ENCODE peak calls at places on chromosome 9, in seven cellular contexts. T is gastrocnemius medialis, L is adrenal gland, N is H1, F is HCT116, S is uterus, O is IMR-90. Z is an unnamed sample.

GRCh38 chr9:14030350-14030823 is 283.6 kb downstream of the NFIB start:
- DNase-seq in T (peak; percentile 43), L (no peak), N (no peak), F (no peak), S (no peak), O (peak; percentile 66), Z (peak; percentile 51)

GRCh38 chr9:109179801-109180523 is 12.9 kb upstream of the FRRS1L start:
- DNase-seq in T (no peak), L (no peak), N (no peak), F (no peak), S (no peak), O (no peak), Z (peak; percentile 70)

GRCh38 chr9:13485068-13485596 is 205.6 kb upstream of the MPDZ start:
- DNase-seq in T (peak; percentile 79), L (peak; percentile 34), N (no peak), F (no peak), S (peak; percentile 75), O (peak; percentile 31), Z (no peak)

GRCh38 chr9:129125478-129125877 is 14.3 kb downstream of the PTPA start:
- DNase-seq in T (no peak), L (no peak), N (no peak), F (peak; percentile 46), S (no peak), O (peak; percentile 91), Z (no peak)

GRCh38 chr9:133953976-133954709 is 38.0 kb downstream of the VAV2 start:
- DNase-seq in T (no peak), L (no peak), N (no peak), F (no peak), S (no peak), O (no peak), Z (no peak)

GRCh38 chr9:124037790-124038189 is 26.2 kb downstream of the LHX2 start:
- DNase-seq in T (no peak), L (no peak), N (no peak), F (peak; percentile 38), S (no peak), O (no peak), Z (no peak)

GRCh38 chr9:79829566-79830347 is 258.0 kb downstream of the TLE4 start:
- DNase-seq in T (no peak), L (no peak), N (no peak), F (no peak), S (no peak), O (no peak), Z (no peak)

GRCh38 chr9:34520096-34520495 is 2.7 kb downstream of the ENHO start:
- DNase-seq in T (no peak), L (no peak), N (no peak), F (no peak), S (no peak), O (no peak), Z (no peak)

GRCh38 chr9:26132913-26133312 is 454.7 kb upstream of the TUSC1 start:
- DNase-seq in T (no peak), L (no peak), N (no peak), F (no peak), S (no peak), O (no peak), Z (no peak)

GRCh38 chr9:17322882-17323864 is 188.3 kb downstream of the CNTLN start:
- DNase-seq in T (no peak), L (no peak), N (no peak), F (no peak), S (no peak), O (no peak), Z (no peak)

GRCh38 chr9:100108572-100108971 is 9.5 kb downstream of the INVS start:
- DNase-seq in T (no peak), L (no peak), N (no peak), F (no peak), S (no peak), O (no peak), Z (no peak)

GRCh38 chr9:14358523-14358922 is 44.6 kb upstream of the NFIB start:
- DNase-seq in T (no peak), L (no peak), N (no peak), F (no peak), S (no peak), O (peak; percentile 21), Z (no peak)

GRCh38 chr9:63817622-63818518 is 1467.1 kb downstream of the FOXD4L5 start:
- DNase-seq in T (no peak), L (peak; percentile 43), N (no peak), F (no peak), S (peak; percentile 31), O (peak; percentile 8), Z (peak; percentile 72)
- TF ChIP-seq POLR2A in T (no peak), L (no peak), N (no peak), F (no peak), S (no peak), O (no peak), Z (no peak)

DNA sequence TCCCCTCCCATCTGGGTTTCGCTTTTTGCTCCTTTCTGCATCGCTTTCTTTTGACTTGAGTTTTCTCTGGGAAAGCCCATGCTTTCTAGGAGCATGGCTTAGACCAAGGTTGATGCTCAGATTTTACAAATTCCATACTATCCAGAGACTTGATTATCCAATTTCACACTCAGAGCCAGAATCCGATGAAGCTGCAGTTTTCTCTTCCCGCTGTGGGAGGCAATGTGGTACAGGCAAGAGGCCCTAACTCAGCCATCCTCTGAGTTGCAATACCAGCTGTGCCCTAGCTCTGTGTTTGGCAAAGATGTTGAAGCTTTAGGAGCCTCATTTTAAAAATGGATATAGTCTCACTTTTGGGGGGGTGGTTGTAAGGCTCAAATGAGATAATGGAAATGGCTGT is 85.1 kb downstream of the BRINP1 start:
- DNase-seq in T (no peak), L (no peak), N (no peak), F (no peak), S (no peak), O (no peak), Z (no peak)
- TF ChIP-seq CTCF in T (no peak), L (no peak), N (peak; percentile 54), F (no peak), S (no peak), O (no peak), Z (no peak)

GRCh38 chr9:70480405-70480980 is 66.0 kb upstream of the KLF9 start:
- DNase-seq in T (peak; percentile 92), L (peak; percentile 79), N (no peak), F (no peak), S (peak; percentile 86), O (peak; percentile 90), Z (peak; percentile 97)
- H3K4me3 ChIP-seq in T (peak overlapping the region; percentile 45), L (peak overlapping the region; percentile 5), N (no peak overlapping the region), F (no peak overlapping the region), S (no peak overlapping the region), O (no peak overlapping the region), Z (no peak overlapping the region)

GRCh38 chr9:132768932-132769894 is 98.9 kb downstream of the GTF3C4 start:
- DNase-seq in T (no peak), L (peak; percentile 72), N (peak; percentile 34), F (no peak), S (peak; percentile 35), O (peak; percentile 25), Z (peak; percentile 87)
- TF ChIP-seq POLR2A in T (no peak), L (peak; percentile 35), N (no peak), F (no peak), S (no peak), O (no peak), Z (no peak)

GRCh38 chr9:20620658-20621552 is 1.4 kb downstream of the MLLT3 start:
- DNase-seq in T (peak; percentile 17), L (peak; percentile 37), N (no peak), F (no peak), S (peak; percentile 43), O (peak; percentile 53), Z (peak; percentile 28)
- TF ChIP-seq CTCF in T (no peak), L (no peak), N (no peak), F (no peak), S (no peak), O (no peak), Z (no peak)

GRCh38 chr9:976805-977360 is 428 bp downstream of the DMRT3 start:
- DNase-seq in T (no peak), L (no peak), N (no peak), F (no peak), S (no peak), O (no peak), Z (no peak)
- H3K4me3 ChIP-seq in T (peak overlapping the region; percentile 57), L (no peak overlapping the region), N (peak overlapping the region; percentile 33), F (no peak overlapping the region), S (no peak overlapping the region), O (no peak overlapping the region), Z (no peak overlapping the region)

GRCh38 chr9:93095205-93096130 is 549 bp upstream of the CARD19 start:
- DNase-seq in T (peak; percentile 100), L (peak; percentile 100), N (peak; percentile 97), F (peak; percentile 96), S (peak; percentile 100), O (peak; percentile 98), Z (peak; percentile 100)
- TF ChIP-seq POLR2A in T (peak; percentile 88), L (peak; percentile 81), N (peak; percentile 55), F (peak; percentile 48), S (peak; percentile 90), O (peak; percentile 83), Z (no peak)

DNA sequence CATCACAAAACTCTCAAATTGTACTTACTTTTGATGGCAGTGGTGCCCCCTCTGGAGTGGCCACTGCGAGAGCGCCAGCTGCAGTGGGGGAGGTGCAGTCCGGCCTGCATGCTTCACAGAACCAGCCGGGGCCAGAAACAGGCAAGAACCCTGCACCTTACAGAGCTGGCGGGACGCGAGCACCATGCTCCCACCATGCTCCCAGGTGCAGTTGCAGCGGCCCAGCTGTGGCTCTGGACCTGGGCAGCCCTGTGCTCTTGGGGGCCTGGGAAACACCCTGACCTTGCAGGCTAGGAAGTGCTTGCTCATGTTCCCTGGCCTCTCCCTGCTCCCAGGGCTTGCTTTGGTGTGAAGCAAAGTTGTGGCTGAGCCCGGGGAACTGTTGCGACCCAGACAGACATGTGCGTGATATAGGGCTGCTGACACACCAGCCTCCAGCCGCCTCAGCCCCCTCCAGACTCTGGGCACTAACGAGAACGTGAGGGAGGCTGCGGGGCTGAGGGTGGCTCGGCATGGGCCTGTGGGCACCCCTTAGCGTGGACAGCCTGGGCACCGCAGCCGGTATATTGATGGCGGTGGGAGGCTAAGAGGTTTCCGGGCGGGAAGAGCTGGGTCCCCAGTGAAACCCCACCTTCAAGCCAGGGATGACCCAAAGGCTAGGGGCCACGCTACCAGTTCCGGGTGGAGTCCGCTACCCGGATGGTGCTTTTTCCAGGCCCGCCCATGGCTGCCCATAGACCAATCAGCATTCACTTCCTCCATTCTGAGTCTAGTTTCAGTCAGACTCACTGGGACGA is 1809.9 kb upstream of the ACO1 start:
- DNase-seq in T (no peak), L (no peak), N (no peak), F (no peak), S (peak; percentile 8), O (no peak), Z (no peak)
- TF ChIP-seq CTCF in T (no peak), L (no peak), N (no peak), F (no peak), S (no peak), O (no peak), Z (no peak)